ENCODE peak calls at places on chromosomes 1 and 21, in ten cellular contexts. J is nephron progenitor cell; Q is fibroblast of lung; Z is HFF-Myc; V is GM10248; F is Caco-2; W is pancreas; B is CD4-positive, alpha-beta T cell; H is upper lobe of right lung; T is thoracic aorta. G is an unnamed sample.

GRCh38 chr21:40631201-40631600 is 215.8 kb downstream of the DSCAM start:
- DNase-seq in T (no peak), H (no peak), F (no peak), Q (peak; percentile 88), V (no peak), Z (no peak), J (no peak), W (no peak), B (no peak), G (no peak)

GRCh38 chr1:225504776-225505175 is 76.9 kb upstream of the LBR start:
- DNase-seq in T (no peak), Z (no peak), J (no peak), V (no peak), F (no peak), W (no peak), Q (no peak), B (no peak), H (no peak), G (no peak)

GRCh38 chr1:243301059-243301458 is 45.2 kb downstream of the SDCCAG8 start:
- DNase-seq in B (no peak), J (no peak), F (no peak), V (no peak), W (no peak), H (no peak), T (no peak), Q (no peak), Z (no peak), G (no peak)

GRCh38 chr1:205805082-205805711 is 7.8 kb downstream of the SLC41A1 start:
- DNase-seq in T (no peak), W (no peak), Q (peak; percentile 20), V (no peak), J (no peak), B (peak; percentile 8), F (no peak), Z (no peak), H (no peak), G (no peak)

GRCh38 chr1:29469457-29469856 is 233.1 kb downstream of the PTPRU start:
- DNase-seq in B (no peak), T (no peak), F (no peak), Q (no peak), V (no peak), Z (no peak), W (peak; percentile 19), J (no peak), H (no peak), G (no peak)

GRCh38 chr1:110608247-110608646 is 2.1 kb upstream of the KCNA2 start:
- DNase-seq in J (no peak), T (no peak), Z (no peak), Q (no peak), W (no peak), H (no peak), B (no peak), V (no peak), F (no peak), G (no peak)

GRCh38 chr1:53557369-53557768 is 98.2 kb downstream of the DMRTB1 start:
- DNase-seq in T (no peak), B (no peak), J (no peak), V (no peak), Z (no peak), F (no peak), Q (no peak), W (no peak), H (peak; percentile 34), G (no peak)

GRCh38 chr21:46067505-46068201 is 30.3 kb upstream of the COL6A2 start:
- DNase-seq in W (no peak), J (no peak), T (no peak), H (peak; percentile 57), Z (no peak), Q (no peak), V (no peak), B (no peak), F (no peak), G (no peak)

GRCh38 chr1:200890818-200891773 is 3.6 kb upstream of the INAVA start:
- DNase-seq in F (peak; percentile 95), V (no peak), J (peak; percentile 75), Q (peak; percentile 51), Z (no peak), B (no peak), T (no peak), H (peak; percentile 77), W (peak; percentile 51), G (no peak)
- TF ChIP-seq CTCF in F (peak; percentile 65), V (peak; percentile 72), J (peak; percentile 50), Q (peak; percentile 47), Z (peak; percentile 58), B (no peak), T (peak; percentile 37), H (peak; percentile 26), W (no peak), G (peak; percentile 79)

DNA sequence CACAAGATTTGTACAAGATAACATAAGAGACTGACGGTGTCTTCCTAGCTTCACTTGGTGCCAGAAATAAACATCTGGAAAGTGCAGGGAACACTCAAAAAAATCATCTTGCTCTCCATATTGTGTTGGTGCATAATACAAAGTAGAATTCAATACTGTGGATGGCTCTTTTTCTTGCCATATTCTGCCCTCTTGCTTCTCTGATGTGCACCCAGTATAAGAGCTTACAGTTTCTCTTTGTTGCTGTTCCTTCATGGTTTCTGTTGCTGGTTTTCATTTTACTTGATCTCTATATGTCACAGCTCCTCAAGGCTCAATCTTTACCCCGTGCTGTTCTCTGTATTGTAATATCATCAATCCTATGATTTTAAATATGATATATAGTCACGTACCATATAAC is 528.5 kb upstream of the ZP4 start:
- DNase-seq in Z (no peak), B (no peak), J (no peak), H (no peak), F (no peak), T (no peak), Q (no peak), V (no peak), W (no peak), G (no peak)
- TF ChIP-seq CTCF in Z (no peak), B (no peak), J (no peak), H (no peak), F (no peak), T (no peak), Q (no peak), V (no peak), W (no peak), G (no peak)

GRCh38 chr1:99269321-99269720 is 5.0 kb downstream of the PLPPR4 start:
- DNase-seq in V (no peak), Z (no peak), J (no peak), W (no peak), H (no peak), T (no peak), F (no peak), B (no peak), Q (no peak), G (no peak)

GRCh38 chr1:99266731-99267130 is 2.4 kb downstream of the PLPPR4 start:
- DNase-seq in Z (peak; percentile 65), J (no peak), F (no peak), B (no peak), W (no peak), H (no peak), Q (peak; percentile 93), V (no peak), T (no peak), G (no peak)

GRCh38 chr1:99265124-99265523 is 832 bp downstream of the PLPPR4 start:
- DNase-seq in Q (no peak), V (no peak), H (no peak), T (no peak), B (no peak), F (no peak), J (no peak), W (no peak), Z (no peak), G (no peak)

GRCh38 chr1:99268021-99268420 is 3.7 kb downstream of the PLPPR4 start:
- DNase-seq in H (no peak), J (no peak), F (no peak), Q (no peak), B (no peak), W (no peak), Z (no peak), T (no peak), V (no peak), G (no peak)

GRCh38 chr1:99264201-99265021 is at the start of gene PLPPR4:
- DNase-seq in V (peak; percentile 8), W (peak; percentile 28), H (peak; percentile 73), T (no peak), J (peak; percentile 83), B (no peak), Q (peak; percentile 62), Z (no peak), F (peak; percentile 26), G (no peak)
- TF ChIP-seq CTCF in V (no peak), W (no peak), H (no peak), T (no peak), J (no peak), B (no peak), Q (no peak), Z (no peak), F (no peak), G (no peak)

GRCh38 chr1:63873751-63874150 is 99.9 kb downstream of the ROR1 start:
- DNase-seq in V (no peak), T (no peak), B (no peak), H (no peak), Z (no peak), J (no peak), Q (peak; percentile 82), F (no peak), W (no peak), G (no peak)

GRCh38 chr1:63868220-63868897 is 94.5 kb downstream of the ROR1 start:
- DNase-seq in Z (no peak), T (no peak), H (no peak), J (no peak), V (no peak), B (no peak), F (no peak), W (no peak), Q (peak; percentile 49), G (no peak)

GRCh38 chr1:63867429-63868176 is 93.8 kb downstream of the ROR1 start:
- DNase-seq in B (no peak), W (no peak), Q (no peak), J (no peak), Z (no peak), H (no peak), F (no peak), T (no peak), V (no peak), G (no peak)

GRCh38 chr1:63871451-63871850 is 97.6 kb downstream of the ROR1 start:
- DNase-seq in B (no peak), H (no peak), Q (no peak), W (no peak), F (no peak), T (no peak), Z (no peak), V (no peak), J (no peak), G (no peak)

DNA sequence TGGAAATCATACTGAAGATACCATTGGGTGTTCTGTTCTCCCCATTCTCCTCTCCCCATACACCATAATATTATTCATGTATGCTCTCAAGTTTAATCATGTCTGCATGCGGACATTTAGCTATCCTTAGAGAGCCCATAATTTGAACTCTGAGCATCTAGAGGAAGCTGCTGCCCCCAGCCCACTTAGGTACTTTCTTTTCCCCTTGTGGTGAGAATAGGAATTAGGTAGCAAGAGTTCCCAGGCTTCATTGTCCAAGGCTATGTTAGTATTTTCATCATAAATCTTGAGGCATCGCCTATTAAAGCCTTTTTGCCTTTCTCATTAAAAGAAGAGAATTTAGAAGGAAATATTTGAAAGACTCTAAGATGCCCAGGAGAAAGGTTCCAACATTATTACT is 96.3 kb downstream of the ROR1 start:
- DNase-seq in T (no peak), Q (no peak), V (no peak), F (no peak), J (no peak), H (no peak), W (no peak), B (no peak), Z (no peak), G (no peak)
- TF ChIP-seq CTCF in T (no peak), Q (no peak), V (no peak), F (no peak), J (no peak), H (no peak), W (no peak), B (no peak), Z (peak; percentile 2), G (no peak)

GRCh38 chr1:23684415-23684814 is 7.2 kb upstream of the RPL11 start:
- DNase-seq in V (no peak), W (no peak), J (no peak), B (no peak), T (no peak), H (no peak), F (no peak), Q (no peak), Z (no peak), G (no peak)
- TF ChIP-seq CTCF in V (no peak), W (no peak), J (no peak), B (no peak), T (no peak), H (no peak), F (no peak), Q (no peak), Z (no peak), G (no peak)

G was measured in GM13977.